ENCODE peak calls at places on chromosomes 16 and 17, in four cellular contexts. One of them, this sample, is unnamed.

GRCh38 chr17:42817866-42818265 is 6.2 kb downstream of the BECN1 start:
- DNase-seq in PC-3: no peak
- DNase-seq in GM23248: peak; percentile 51
- DNase-seq in neural progenitor cell: no peak
- DNase-seq in this sample: no peak

GRCh38 chr17:19310151-19310550 is 52.4 kb downstream of the B9D1 start:
- DNase-seq in PC-3: no peak
- DNase-seq in GM23248: no peak
- DNase-seq in neural progenitor cell: no peak
- DNase-seq in this sample: no peak

GRCh38 chr16:29729116-29729521 is 16.7 kb downstream of the C16orf54 start:
- DNase-seq in PC-3: peak; percentile 50
- DNase-seq in GM23248: peak; percentile 72
- DNase-seq in neural progenitor cell: peak; percentile 71
- DNase-seq in this sample: peak; percentile 45

GRCh38 chr17:45645330-45645729 is 138.8 kb upstream of the CRHR1 start:
- DNase-seq in PC-3: no peak
- DNase-seq in GM23248: no peak
- DNase-seq in neural progenitor cell: no peak
- DNase-seq in this sample: no peak

GRCh38 chr17:31371511-31372097 is 19.9 kb upstream of the RAB11FIP4 start:
- DNase-seq in PC-3: no peak
- DNase-seq in GM23248: peak; percentile 54
- DNase-seq in neural progenitor cell: no peak
- DNase-seq in this sample: no peak

GRCh38 chr17:81926451-81927144 is 937 bp downstream of the MAFG start:
- DNase-seq in PC-3: peak; percentile 74
- DNase-seq in GM23248: peak; percentile 88
- DNase-seq in neural progenitor cell: peak; percentile 85
- DNase-seq in this sample: peak; percentile 70

GRCh38 chr17:21285164-21286065 is 904 bp downstream of the MAP2K3 start:
- DNase-seq in PC-3: peak; percentile 55
- DNase-seq in GM23248: peak; percentile 78
- DNase-seq in neural progenitor cell: peak; percentile 36
- DNase-seq in this sample: peak; percentile 34

GRCh38 chr16:69055003-69055402 is 50.5 kb upstream of the HAS3 start:
- DNase-seq in PC-3: no peak
- DNase-seq in GM23248: no peak
- DNase-seq in neural progenitor cell: no peak
- DNase-seq in this sample: no peak

GRCh38 chr17:81819648-81820171 is 13.4 kb downstream of the MCRIP1 start:
- DNase-seq in PC-3: no peak
- DNase-seq in GM23248: no peak
- DNase-seq in neural progenitor cell: no peak
- DNase-seq in this sample: no peak

GRCh38 chr16:77585852-77586251 is 136.5 kb upstream of the NUDT7 start:
- DNase-seq in PC-3: peak; percentile 51
- DNase-seq in GM23248: peak; percentile 35
- DNase-seq in neural progenitor cell: no peak
- DNase-seq in this sample: no peak

GRCh38 chr17:48791128-48792032 is 25.6 kb downstream of the TTLL6 start:
- DNase-seq in PC-3: peak; percentile 99
- DNase-seq in GM23248: peak; percentile 88
- DNase-seq in neural progenitor cell: peak; percentile 90
- DNase-seq in this sample: peak; percentile 21

GRCh38 chr16:27670071-27670825 is 120.3 kb downstream of the KATNIP start:
- DNase-seq in PC-3: no peak
- DNase-seq in GM23248: no peak
- DNase-seq in neural progenitor cell: no peak
- DNase-seq in this sample: no peak

DNA sequence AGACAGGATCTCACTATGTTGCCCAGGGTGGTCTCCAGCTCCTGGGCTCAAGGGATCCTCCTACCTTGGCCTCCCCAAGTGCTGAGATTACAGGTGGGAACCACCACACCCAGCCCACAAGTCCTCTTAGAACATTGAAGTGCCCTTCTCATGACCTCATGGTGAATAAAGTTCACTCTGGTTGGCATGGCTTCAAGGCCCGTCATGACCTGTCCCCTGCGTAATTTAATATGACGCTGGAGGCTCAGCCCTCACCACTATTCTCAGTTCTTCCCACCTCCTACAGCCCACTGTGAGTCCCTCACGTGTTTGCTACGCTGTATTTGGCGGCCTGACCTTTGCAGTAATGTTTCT is 1.9 kb downstream of the ENDOV start:
- DNase-seq in PC-3: no peak
- DNase-seq in GM23248: no peak
- DNase-seq in neural progenitor cell: no peak
- DNase-seq in this sample: no peak
- H3K4me2 ChIP-seq in PC-3: no peak overlapping the region
- H3K4me2 ChIP-seq in GM23248: no peak overlapping the region
- H3K4me2 ChIP-seq in neural progenitor cell: no peak overlapping the region
- H3K4me2 ChIP-seq in this sample: no peak overlapping the region

DNA sequence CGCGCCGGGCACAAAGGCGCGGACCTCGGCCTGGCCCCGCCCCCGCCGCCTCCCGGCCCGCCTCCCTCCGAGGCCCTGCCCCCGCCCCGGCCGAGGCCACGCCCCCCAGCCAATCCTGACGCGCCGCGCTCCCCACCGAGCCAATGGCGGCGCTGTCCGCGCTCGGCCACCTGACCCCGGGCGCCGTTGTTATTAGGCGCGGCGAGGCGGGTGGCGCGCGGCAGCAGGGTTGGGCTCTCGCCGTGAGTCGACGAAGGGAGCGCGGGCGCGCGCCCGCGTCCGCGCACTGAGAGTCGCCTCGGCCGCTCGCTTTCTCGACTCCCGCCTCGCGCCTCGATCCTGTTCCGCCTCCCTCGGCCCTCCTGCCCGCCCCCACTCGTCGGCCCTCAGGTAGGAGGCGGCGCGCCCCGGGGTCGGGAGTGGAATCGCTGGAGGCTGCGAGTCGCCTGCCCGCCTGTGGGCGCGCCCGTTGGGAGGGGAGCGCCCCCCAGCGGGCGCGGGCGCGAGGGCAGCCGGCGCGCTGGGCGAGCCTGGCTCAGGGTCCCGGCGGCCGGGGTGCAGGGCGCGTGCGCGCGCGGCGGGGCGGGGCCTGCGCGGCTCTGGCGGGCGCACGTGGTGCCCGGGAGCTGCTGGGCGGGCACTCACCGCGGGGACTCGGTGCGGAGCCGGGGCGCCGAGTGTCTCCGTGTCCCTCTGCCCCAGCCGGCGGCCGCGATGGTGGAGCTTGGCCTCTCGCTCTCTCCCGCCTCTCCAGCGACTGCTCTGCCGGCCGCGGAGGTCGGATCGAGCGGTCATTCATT is 405 bp upstream of the CBLN1 start:
- DNase-seq in PC-3: peak; percentile 46
- DNase-seq in GM23248: peak; percentile 86
- DNase-seq in neural progenitor cell: peak; percentile 99
- DNase-seq in this sample: peak; percentile 97
- H3K27ac ChIP-seq in PC-3: no peak overlapping the region
- H3K27ac ChIP-seq in GM23248: no peak overlapping the region
- H3K27ac ChIP-seq in neural progenitor cell: no peak overlapping the region
- H3K27ac ChIP-seq in this sample: peak overlapping the region; percentile 66

GRCh38 chr16:50494501-50495491 is 53.4 kb upstream of the NKD1 start:
- DNase-seq in PC-3: no peak
- DNase-seq in GM23248: no peak
- DNase-seq in neural progenitor cell: no peak
- DNase-seq in this sample: no peak
- TF ChIP-seq EZH2phosphoT487 in PC-3: no peak
- TF ChIP-seq EZH2phosphoT487 in GM23248: no peak
- TF ChIP-seq EZH2phosphoT487 in neural progenitor cell: no peak
- TF ChIP-seq EZH2phosphoT487 in this sample: no peak

GRCh38 chr16:72219282-72219681 is 47.3 kb upstream of the PMFBP1 start:
- DNase-seq in PC-3: no peak
- DNase-seq in GM23248: no peak
- DNase-seq in neural progenitor cell: no peak
- DNase-seq in this sample: no peak

GRCh38 chr16:72216767-72217166 is 44.8 kb upstream of the PMFBP1 start:
- DNase-seq in PC-3: no peak
- DNase-seq in GM23248: no peak
- DNase-seq in neural progenitor cell: no peak
- DNase-seq in this sample: no peak

GRCh38 chr16:72210571-72210970 is 38.6 kb upstream of the PMFBP1 start:
- DNase-seq in PC-3: no peak
- DNase-seq in GM23248: no peak
- DNase-seq in neural progenitor cell: no peak
- DNase-seq in this sample: no peak

GRCh38 chr16:72211085-72211484 is 39.1 kb upstream of the PMFBP1 start:
- DNase-seq in PC-3: no peak
- DNase-seq in GM23248: no peak
- DNase-seq in neural progenitor cell: no peak
- DNase-seq in this sample: no peak

DNA sequence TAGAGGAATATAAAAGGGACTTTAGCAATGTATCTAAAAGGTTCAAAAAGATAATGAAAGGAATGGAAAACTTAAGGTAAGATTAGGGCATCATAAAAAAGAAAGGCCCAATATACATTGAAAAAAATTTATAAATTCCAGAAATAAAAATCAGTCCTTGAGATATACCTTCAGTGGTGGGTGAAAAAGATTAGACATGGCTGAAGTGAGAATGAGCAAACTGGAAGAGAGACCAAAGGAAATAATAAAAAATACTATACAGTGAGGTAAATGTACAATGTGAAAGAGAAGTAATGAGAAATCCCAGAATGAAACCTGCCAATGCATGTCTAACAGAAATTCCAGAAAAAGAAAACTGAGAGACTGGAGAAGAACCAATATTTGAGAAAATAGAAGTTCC is 42.9 kb upstream of the PMFBP1 start:
- DNase-seq in PC-3: no peak
- DNase-seq in GM23248: no peak
- DNase-seq in neural progenitor cell: no peak
- DNase-seq in this sample: no peak
- H3K4me2 ChIP-seq in PC-3: no peak overlapping the region
- H3K4me2 ChIP-seq in GM23248: no peak overlapping the region
- H3K4me2 ChIP-seq in neural progenitor cell: no peak overlapping the region
- H3K4me2 ChIP-seq in this sample: no peak overlapping the region

GRCh38 chr17:1710807-1711553 is 803 bp upstream of the TLCD2 start:
- DNase-seq in PC-3: peak; percentile 28
- DNase-seq in GM23248: peak; percentile 45
- DNase-seq in neural progenitor cell: peak; percentile 37
- DNase-seq in this sample: no peak

GRCh38 chr17:1712271-1712670 is 2.1 kb upstream of the TLCD2 start:
- DNase-seq in PC-3: no peak
- DNase-seq in GM23248: no peak
- DNase-seq in neural progenitor cell: no peak
- DNase-seq in this sample: no peak

GRCh38 chr17:1711804-1712203 is 1.6 kb upstream of the TLCD2 start:
- DNase-seq in PC-3: no peak
- DNase-seq in GM23248: peak; percentile 32
- DNase-seq in neural progenitor cell: no peak
- DNase-seq in this sample: no peak

GRCh38 chr17:1709403-1709891 is 730 bp downstream of the TLCD2 start:
- DNase-seq in PC-3: no peak
- DNase-seq in GM23248: peak; percentile 58
- DNase-seq in neural progenitor cell: peak; percentile 39
- DNase-seq in this sample: no peak

GRCh38 chr17:1709971-1710806 is at the start of gene TLCD2:
- DNase-seq in PC-3: peak; percentile 62
- DNase-seq in GM23248: peak; percentile 87
- DNase-seq in neural progenitor cell: peak; percentile 79
- DNase-seq in this sample: no peak
- H3K27ac ChIP-seq in PC-3: peak within 1 kb of the TSS; percentile 57
- H3K27ac ChIP-seq in GM23248: peak within 1 kb of the TSS; percentile 48
- H3K27ac ChIP-seq in neural progenitor cell: no peak within 1 kb of the TSS
- H3K27ac ChIP-seq in this sample: no peak within 1 kb of the TSS

DNA sequence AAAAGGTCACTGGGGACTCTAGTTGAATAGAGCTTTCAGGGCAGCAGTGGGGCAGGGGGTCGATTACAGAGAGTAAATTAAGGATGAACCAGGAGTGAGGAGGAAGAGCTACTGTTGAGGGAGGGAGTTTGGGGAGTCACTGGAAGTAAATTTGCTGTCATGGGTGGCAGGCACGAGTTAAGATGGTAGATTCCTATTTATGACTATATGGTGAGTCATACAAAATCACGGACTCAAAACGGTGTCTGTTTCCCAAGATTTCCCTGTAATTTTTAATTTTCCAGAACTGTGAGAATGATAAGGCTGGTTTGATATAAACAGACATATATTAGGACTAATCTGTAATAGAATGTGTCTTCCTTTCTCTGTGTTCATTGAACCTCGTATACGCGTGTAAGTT is 287.6 kb upstream of the GOT2 start:
- DNase-seq in PC-3: no peak
- DNase-seq in GM23248: no peak
- DNase-seq in neural progenitor cell: no peak
- DNase-seq in this sample: no peak
- TF ChIP-seq EZH2phosphoT487 in PC-3: no peak
- TF ChIP-seq EZH2phosphoT487 in GM23248: no peak
- TF ChIP-seq EZH2phosphoT487 in neural progenitor cell: no peak
- TF ChIP-seq EZH2phosphoT487 in this sample: no peak

DNA sequence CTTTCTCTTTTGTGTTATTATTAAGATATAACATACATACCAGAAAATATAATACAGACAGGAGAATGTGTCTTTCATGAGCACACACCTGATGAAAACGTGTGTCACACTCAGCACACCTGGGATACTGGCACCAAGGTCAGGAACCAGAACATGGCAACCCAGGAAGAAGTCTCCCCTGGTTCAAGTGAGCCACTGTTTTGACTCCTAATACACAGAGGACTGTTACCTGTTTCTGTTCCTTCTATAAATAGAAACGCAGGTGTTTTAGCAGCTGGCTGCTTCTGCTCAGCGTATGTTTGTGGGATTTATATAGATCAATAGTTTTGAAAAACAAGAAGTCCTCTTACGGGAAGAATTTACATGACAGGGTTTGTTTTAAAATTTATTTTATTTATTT is 3.5 kb downstream of the SEC14L1 start:
- DNase-seq in PC-3: no peak
- DNase-seq in GM23248: no peak
- DNase-seq in neural progenitor cell: no peak
- DNase-seq in this sample: peak; percentile 92
- H3K4me2 ChIP-seq in PC-3: peak overlapping the region; percentile 93
- H3K4me2 ChIP-seq in GM23248: no peak overlapping the region
- H3K4me2 ChIP-seq in neural progenitor cell: no peak overlapping the region
- H3K4me2 ChIP-seq in this sample: peak overlapping the region; percentile 87

GRCh38 chr16:84821728-84822676 is 2.2 kb downstream of the CRISPLD2 start:
- DNase-seq in PC-3: peak; percentile 6
- DNase-seq in GM23248: peak; percentile 71
- DNase-seq in neural progenitor cell: no peak
- DNase-seq in this sample: no peak
- H3K27ac ChIP-seq in PC-3: no peak overlapping the region
- H3K27ac ChIP-seq in GM23248: peak overlapping the region; percentile 79
- H3K27ac ChIP-seq in neural progenitor cell: no peak overlapping the region
- H3K27ac ChIP-seq in this sample: no peak overlapping the region

This sample was measured in OCI-LY7.